ENCODE peak calls at places on chromosomes 3 and 15, in nine cellular contexts. D is spleen, J is stomach, A is H1, P is GM23338, Q is endothelial cell of umbilical vein, U is breast epithelium, O is K562, S is HepG2. I is an unnamed sample.

GRCh38 chr15:96409231-96410138 is 79.0 kb downstream of the NR2F2 start:
- DNase-seq in D (no peak), J (no peak), A (no peak), P (peak; percentile 67), Q (peak; percentile 26), U (no peak), O (peak; percentile 45), S (peak; percentile 4), I (peak; percentile 86)

GRCh38 chr3:13626915-13627460 is 78.1 kb downstream of the FBLN2 start:
- DNase-seq in D (no peak), J (no peak), A (no peak), P (no peak), Q (no peak), U (no peak), O (no peak), S (no peak), I (no peak)

GRCh38 chr3:171833775-171834460 is 9.2 kb upstream of the TMEM212 start:
- DNase-seq in D (no peak), J (no peak), A (no peak), P (peak; percentile 42), Q (peak; percentile 80), U (no peak), O (no peak), S (no peak), I (no peak)

GRCh38 chr3:88480822-88481221 is 331.1 kb downstream of the C3orf38 start:
- DNase-seq in D (no peak), J (no peak), A (no peak), P (no peak), Q (no peak), U (no peak), O (no peak), S (no peak), I (no peak)

GRCh38 chr15:51866751-51867150 is 37.3 kb downstream of the TMOD3 start:
- DNase-seq in D (no peak), J (no peak), A (no peak), P (no peak), Q (no peak), U (no peak), O (no peak), S (no peak), I (no peak)

GRCh38 chr3:50121416-50122032 is 32.8 kb downstream of the RBM5 start:
- DNase-seq in D (peak; percentile 89), J (peak; percentile 81), A (peak; percentile 65), P (peak; percentile 88), Q (peak; percentile 80), U (peak; percentile 85), O (peak; percentile 77), S (peak; percentile 70), I (no peak)

GRCh38 chr3:39378092-39378491 is 5.1 kb upstream of the SLC25A38 start:
- DNase-seq in D (no peak), J (peak; percentile 74), A (no peak), P (peak; percentile 92), Q (peak; percentile 38), U (no peak), O (peak; percentile 59), S (peak; percentile 59), I (no peak)

GRCh38 chr3:127254730-127255129 is 33.1 kb downstream of the PRR20G start:
- DNase-seq in D (no peak), J (no peak), A (no peak), P (peak; percentile 2), Q (no peak), U (no peak), O (peak; percentile 19), S (peak; percentile 16), I (peak; percentile 85)

GRCh38 chr3:53122933-53123305 is 7.3 kb downstream of the RFT1 start:
- DNase-seq in D (no peak), J (no peak), A (no peak), P (no peak), Q (no peak), U (no peak), O (no peak), S (no peak), I (no peak)

GRCh38 chr3:151168269-151169094 is 34.5 kb downstream of the GPR171 start:
- DNase-seq in D (peak; percentile 93), J (peak; percentile 84), A (peak; percentile 34), P (peak; percentile 89), Q (peak; percentile 38), U (peak; percentile 70), O (peak; percentile 52), S (peak; percentile 72), I (no peak)

GRCh38 chr3:112973325-112974177 is 1.4 kb downstream of the CD200R1 start:
- DNase-seq in D (no peak), J (no peak), A (no peak), P (no peak), Q (no peak), U (no peak), O (no peak), S (no peak), I (no peak)

GRCh38 chr3:122903171-122903570 is 108.3 kb downstream of the SLC49A4 start:
- DNase-seq in D (no peak), J (no peak), A (no peak), P (peak; percentile 59), Q (no peak), U (no peak), O (no peak), S (no peak), I (no peak)

GRCh38 chr3:20141841-20142240 is 44.2 kb downstream of the SGO1 start:
- DNase-seq in D (no peak), J (no peak), A (no peak), P (peak; percentile 48), Q (no peak), U (no peak), O (no peak), S (no peak), I (no peak)

GRCh38 chr15:76251717-76252116 is 59.6 kb downstream of the ETFA start:
- DNase-seq in D (no peak), J (no peak), A (no peak), P (no peak), Q (no peak), U (no peak), O (no peak), S (no peak), I (no peak)

GRCh38 chr3:184176377-184177330 is 2.0 kb downstream of the AP2M1 start:
- DNase-seq in D (peak; percentile 83), J (peak; percentile 45), A (peak; percentile 85), P (peak; percentile 95), Q (peak; percentile 90), U (peak; percentile 63), O (peak; percentile 56), S (peak; percentile 69), I (no peak)

GRCh38 chr3:110344897-110345767 is 726.5 kb upstream of the NECTIN3 start:
- DNase-seq in D (no peak), J (no peak), A (no peak), P (no peak), Q (no peak), U (no peak), O (no peak), S (peak; percentile 87), I (no peak)

GRCh38 chr3:60523536-60523935 is 727.7 kb downstream of the FHIT start:
- DNase-seq in D (no peak), J (no peak), A (no peak), P (no peak), Q (no peak), U (no peak), O (no peak), S (no peak), I (no peak)

GRCh38 chr3:60531759-60532158 is 719.5 kb downstream of the FHIT start:
- DNase-seq in D (no peak), J (no peak), A (no peak), P (no peak), Q (no peak), U (no peak), O (no peak), S (no peak), I (no peak)

DNA sequence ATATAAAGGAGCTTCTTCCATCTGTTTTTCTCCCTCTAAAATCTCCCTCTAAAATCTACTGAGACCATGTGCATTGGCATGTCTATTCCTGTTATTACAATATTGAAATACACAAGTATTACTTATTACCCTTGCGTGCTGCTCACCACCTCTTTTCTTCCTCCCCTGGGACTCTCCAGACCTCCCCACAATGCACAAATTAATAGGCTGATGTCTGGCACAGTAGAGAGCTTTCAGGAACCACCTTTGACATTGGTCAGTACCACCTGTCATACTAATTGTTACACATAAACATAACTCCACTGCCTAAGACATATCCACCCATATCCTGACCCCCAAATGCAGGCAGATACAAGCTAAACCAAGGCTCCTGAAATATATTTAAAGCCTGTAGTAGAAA is 722.6 kb downstream of the FHIT start:
- DNase-seq in D (no peak), J (no peak), A (no peak), P (no peak), Q (no peak), U (no peak), O (no peak), S (no peak), I (no peak)
- TF ChIP-seq POLR2AphosphoS5 in D (no peak), J (no peak), A (no peak), P (no peak), Q (no peak), U (no peak), O (no peak), S (no peak), I (no peak)

GRCh38 chr15:41773729-41774061 is 589 bp upstream of the MAPKBP1 start:
- DNase-seq in D (no peak), J (no peak), A (no peak), P (no peak), Q (no peak), U (no peak), O (no peak), S (no peak), I (no peak)

GRCh38 chr15:41773332-41773728 is 954 bp upstream of the MAPKBP1 start:
- DNase-seq in D (no peak), J (no peak), A (no peak), P (no peak), Q (no peak), U (no peak), O (no peak), S (no peak), I (no peak)

GRCh38 chr15:41775651-41776050 is 1.4 kb downstream of the MAPKBP1 start:
- DNase-seq in D (no peak), J (no peak), A (no peak), P (no peak), Q (no peak), U (no peak), O (no peak), S (no peak), I (peak; percentile 29)

GRCh38 chr15:41774062-41774872 is at the start of gene MAPKBP1:
- DNase-seq in D (peak; percentile 100), J (peak; percentile 98), A (peak; percentile 98), P (peak; percentile 100), Q (peak; percentile 99), U (peak; percentile 96), O (peak; percentile 97), S (peak; percentile 95), I (peak; percentile 99)

GRCh38 chr15:41774873-41775417 is 661 bp downstream of the MAPKBP1 start:
- DNase-seq in D (peak; percentile 73), J (no peak), A (no peak), P (no peak), Q (no peak), U (no peak), O (no peak), S (no peak), I (no peak)
- H3K4me1 ChIP-seq in D (peaks cover 30% of the 10 kb centered on the region), J (peaks cover 61% of the 10 kb centered on the region), A (peaks cover 24% of the 10 kb centered on the region), P (peaks cover 27% of the 10 kb centered on the region), Q (peaks cover 60% of the 10 kb centered on the region), U (peaks cover 15% of the 10 kb centered on the region), O (peaks cover 12% of the 10 kb centered on the region), S (peaks cover 62% of the 10 kb centered on the region), I (peaks cover 66% of the 10 kb centered on the region)

GRCh38 chr15:40470423-40471104 is at the start of gene CHST14:
- DNase-seq in D (peak; percentile 92), J (peak; percentile 55), A (peak; percentile 27), P (peak; percentile 71), Q (peak; percentile 58), U (no peak), O (no peak), S (peak; percentile 56), I (no peak)
- TF ChIP-seq POLR2AphosphoS5 in D (peak; percentile 66), J (no peak), A (no peak), P (peak; percentile 37), Q (no peak), U (peak; percentile 8), O (no peak), S (peak; percentile 57), I (no peak)

GRCh38 chr3:149384911-149385321 is 7.5 kb upstream of the TM4SF1 start:
- DNase-seq in D (no peak), J (no peak), A (no peak), P (no peak), Q (no peak), U (no peak), O (no peak), S (peak; percentile 78), I (no peak)
- H3K4me1 ChIP-seq in D (peaks cover 3% of the 10 kb centered on the region), J (peaks cover 30% of the 10 kb centered on the region), A (no peaks in the 10 kb centered on the region), P (no peaks in the 10 kb centered on the region), Q (peaks cover 25% of the 10 kb centered on the region), U (peaks cover 12% of the 10 kb centered on the region), O (no peaks in the 10 kb centered on the region), S (peaks cover 84% of the 10 kb centered on the region), I (peaks cover 31% of the 10 kb centered on the region)

I was measured in esophagus muscularis mucosa.